ENCODE peak calls at places on chromosomes 12 and 14, in eight cellular contexts. Y is tibial nerve, N is ovary, W is Peyer's patch, R is sigmoid colon, B is stomach, K is breast epithelium, I is heart left ventricle. H is an unnamed sample.

GRCh38 chr12:131041968-131042847 is 88.5 kb downstream of the ADGRD1 start:
- DNase-seq in Y (no peak), N (no peak), W (no peak), R (no peak), B (no peak), K (no peak), I (no peak), H (no peak)

GRCh38 chr14:74763803-74764531 is 851 bp downstream of the YLPM1 start:
- DNase-seq in Y (peak; percentile 11), N (no peak), W (no peak), R (peak; percentile 65), B (no peak), K (no peak), I (peak; percentile 26), H (peak; percentile 15)

GRCh38 chr12:26523708-26524150 is 309.3 kb downstream of the ITPR2 start:
- DNase-seq in Y (peak; percentile 94), N (peak; percentile 82), W (peak; percentile 86), R (peak; percentile 97), B (peak; percentile 93), K (peak; percentile 92), I (peak; percentile 93), H (peak; percentile 96)

GRCh38 chr12:77294016-77294415 is 228.6 kb upstream of the E2F7 start:
- DNase-seq in Y (no peak), N (no peak), W (no peak), R (no peak), B (no peak), K (no peak), I (no peak), H (no peak)

GRCh38 chr12:90510948-90511347 is 444.0 kb downstream of the CCER1 start:
- DNase-seq in Y (no peak), N (no peak), W (no peak), R (no peak), B (no peak), K (no peak), I (no peak), H (no peak)

GRCh38 chr12:41981758-41982157 is 162.9 kb downstream of the GXYLT1 start:
- DNase-seq in Y (no peak), N (no peak), W (no peak), R (no peak), B (no peak), K (no peak), I (no peak), H (no peak)

GRCh38 chr12:21526053-21526452 is at the start of gene SPX:
- DNase-seq in Y (no peak), N (no peak), W (no peak), R (no peak), B (no peak), K (no peak), I (no peak), H (no peak)

GRCh38 chr12:55681142-55682077 is 26.3 kb downstream of the ITGA7 start:
- DNase-seq in Y (no peak), N (no peak), W (peak; percentile 85), R (peak; percentile 81), B (peak; percentile 71), K (no peak), I (peak; percentile 76), H (peak; percentile 74)

GRCh38 chr12:89373772-89374572 is 21.7 kb upstream of the DUSP6 start:
- DNase-seq in Y (peak; percentile 36), N (no peak), W (no peak), R (peak; percentile 68), B (no peak), K (peak; percentile 55), I (no peak), H (no peak)

GRCh38 chr14:35821546-35822411 is 4.4 kb upstream of the BRMS1L start:
- DNase-seq in Y (no peak), N (no peak), W (no peak), R (no peak), B (no peak), K (no peak), I (no peak), H (no peak)

GRCh38 chr12:95207407-95207806 is 9.9 kb downstream of the FGD6 start:
- DNase-seq in Y (no peak), N (no peak), W (no peak), R (no peak), B (no peak), K (no peak), I (no peak), H (no peak)

GRCh38 chr12:111063296-111064026 is 143.1 kb upstream of the MYL2 start:
- DNase-seq in Y (no peak), N (no peak), W (no peak), R (no peak), B (no peak), K (no peak), I (no peak), H (no peak)

GRCh38 chr14:75711796-75712211 is 50.8 kb downstream of the TTLL5 start:
- DNase-seq in Y (no peak), N (peak; percentile 29), W (no peak), R (peak; percentile 80), B (peak; percentile 67), K (peak; percentile 87), I (peak; percentile 74), H (peak; percentile 90)

GRCh38 chr14:36313898-36314297 is 6.5 kb downstream of the MBIP start:
- DNase-seq in Y (no peak), N (no peak), W (no peak), R (no peak), B (no peak), K (no peak), I (no peak), H (no peak)

GRCh38 chr14:22320353-22320733 is 268.7 kb downstream of the DAD1 start:
- DNase-seq in Y (no peak), N (no peak), W (no peak), R (no peak), B (no peak), K (no peak), I (no peak), H (no peak)

GRCh38 chr14:95489163-95489887 is 27.1 kb downstream of the SYNE3 start:
- DNase-seq in Y (peak; percentile 51), N (no peak), W (no peak), R (no peak), B (no peak), K (peak; percentile 61), I (no peak), H (no peak)

GRCh38 chr12:7175493-7175892 is 14.0 kb upstream of the PEX5 start:
- DNase-seq in Y (no peak), N (no peak), W (no peak), R (no peak), B (no peak), K (no peak), I (no peak), H (no peak)

GRCh38 chr12:7171854-7172253 is 17.6 kb upstream of the PEX5 start:
- DNase-seq in Y (no peak), N (no peak), W (no peak), R (no peak), B (no peak), K (no peak), I (no peak), H (no peak)

DNA sequence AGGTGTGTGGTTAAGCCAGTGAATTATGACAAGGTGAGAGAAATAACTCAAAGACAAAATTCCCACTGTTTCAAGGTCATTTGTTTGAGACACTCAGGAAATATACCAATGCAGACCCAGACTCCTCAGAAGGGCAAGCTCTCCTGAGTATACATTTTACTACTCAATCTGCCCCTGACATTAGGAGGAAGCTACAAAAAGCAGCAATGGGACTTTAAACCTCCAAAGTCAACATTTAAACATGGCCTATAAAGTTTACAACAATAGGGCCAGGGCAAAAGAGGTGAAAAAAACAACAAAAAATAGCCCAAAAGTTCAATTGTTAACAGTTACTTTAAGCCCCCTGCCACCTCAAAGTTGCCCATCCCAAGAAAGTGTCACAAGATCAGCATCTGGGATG is 19.5 kb upstream of the PEX5 start:
- DNase-seq in Y (no peak), N (no peak), W (no peak), R (no peak), B (no peak), K (no peak), I (no peak), H (no peak)
- H3K9me3 ChIP-seq in Y (no peaks in the 10 kb centered on the region), N (no peaks in the 10 kb centered on the region), W (no peaks in the 10 kb centered on the region), R (peaks cover 3% of the 10 kb centered on the region), B (peaks cover 38% of the 10 kb centered on the region), K (no peaks in the 10 kb centered on the region), I (no peaks in the 10 kb centered on the region), H (no peaks in the 10 kb centered on the region)

GRCh38 chr12:3316776-3317480 is 174.1 kb upstream of the PRMT8 start:
- DNase-seq in Y (no peak), N (no peak), W (no peak), R (no peak), B (no peak), K (no peak), I (peak; percentile 23), H (no peak)
- TF ChIP-seq POLR2A in Y (no peak), N (no peak), W (no peak), R (no peak), B (no peak), K (no peak), I (no peak), H (no peak)

GRCh38 chr14:106060576-106060975 is 534.2 kb downstream of the TMEM121 start:
- DNase-seq in Y (no peak), N (no peak), W (no peak), R (no peak), B (no peak), K (no peak), I (no peak), H (no peak)

GRCh38 chr14:106067935-106068334 is 541.6 kb downstream of the TMEM121 start:
- DNase-seq in Y (no peak), N (no peak), W (no peak), R (no peak), B (no peak), K (no peak), I (no peak), H (no peak)

GRCh38 chr14:106058342-106058741 is 532.0 kb downstream of the TMEM121 start:
- DNase-seq in Y (no peak), N (no peak), W (no peak), R (no peak), B (no peak), K (no peak), I (no peak), H (no peak)

GRCh38 chr14:106062502-106063272 is 536.3 kb downstream of the TMEM121 start:
- DNase-seq in Y (no peak), N (no peak), W (no peak), R (no peak), B (no peak), K (no peak), I (no peak), H (no peak)
- H3K9me3 ChIP-seq in Y (no peaks in the 10 kb centered on the region), N (no peaks in the 10 kb centered on the region), W (no peaks in the 10 kb centered on the region), R (no peaks in the 10 kb centered on the region), B (no peaks in the 10 kb centered on the region), K (no peaks in the 10 kb centered on the region), I (no peaks in the 10 kb centered on the region), H (no peaks in the 10 kb centered on the region)

GRCh38 chr12:68824597-68825250 is 16.7 kb downstream of the MDM2 start:
- DNase-seq in Y (no peak), N (no peak), W (no peak), R (no peak), B (no peak), K (no peak), I (no peak), H (no peak)

GRCh38 chr12:68825569-68826217 is 17.7 kb downstream of the MDM2 start:
- DNase-seq in Y (no peak), N (no peak), W (no peak), R (no peak), B (no peak), K (no peak), I (no peak), H (no peak)

GRCh38 chr12:68821357-68822188 is 13.6 kb downstream of the MDM2 start:
- DNase-seq in Y (no peak), N (no peak), W (no peak), R (no peak), B (no peak), K (no peak), I (no peak), H (peak; percentile 10)

GRCh38 chr12:68823711-68824110 is 15.7 kb downstream of the MDM2 start:
- DNase-seq in Y (no peak), N (no peak), W (no peak), R (no peak), B (no peak), K (no peak), I (no peak), H (no peak)

GRCh38 chr12:68824131-68824530 is 16.2 kb downstream of the MDM2 start:
- DNase-seq in Y (no peak), N (no peak), W (no peak), R (no peak), B (no peak), K (no peak), I (no peak), H (no peak)
- TF ChIP-seq POLR2A in Y (no peak), N (no peak), W (no peak), R (no peak), B (no peak), K (no peak), I (no peak), H (no peak)